ENCODE peak calls at places on chromosomes 2 and 18, in ten cellular contexts. B is heart left ventricle, I is transverse colon, G is prostate gland, H is right lobe of liver, F is endothelial cell of umbilical vein, D is body of pancreas, Z is HCT116, K is K562, R is tibial nerve. E is an unnamed sample.

GRCh38 chr2:134413912-134414311 is 160.0 kb downstream of the MGAT5 start:
- DNase-seq in B (no peak), I (no peak), G (no peak), H (no peak), F (no peak), D (no peak), Z (no peak), K (no peak), R (no peak), E (no peak)

GRCh38 chr2:207240649-207241048 is 74.9 kb upstream of the KLF7 start:
- DNase-seq in B (no peak), I (no peak), G (no peak), H (no peak), F (no peak), D (no peak), Z (no peak), K (no peak), R (no peak), E (no peak)

GRCh38 chr2:205145888-205146287 is 536.4 kb upstream of the NRP2 start:
- DNase-seq in B (no peak), I (no peak), G (no peak), H (no peak), F (no peak), D (no peak), Z (no peak), K (no peak), R (no peak), E (no peak)

GRCh38 chr2:128594953-128595677 is 276.4 kb upstream of the HS6ST1 start:
- DNase-seq in B (no peak), I (peak; percentile 19), G (peak; percentile 44), H (peak; percentile 75), F (no peak), D (peak; percentile 48), Z (no peak), K (no peak), R (no peak), E (no peak)

GRCh38 chr2:205766765-205767359 is 84.6 kb downstream of the NRP2 start:
- DNase-seq in B (peak; percentile 60), I (peak; percentile 68), G (peak; percentile 76), H (no peak), F (peak; percentile 66), D (peak; percentile 60), Z (no peak), K (peak; percentile 50), R (peak; percentile 72), E (peak; percentile 76)

GRCh38 chr2:43071629-43072550 is 154.5 kb downstream of the ZFP36L2 start:
- DNase-seq in B (no peak), I (no peak), G (no peak), H (peak; percentile 37), F (no peak), D (no peak), Z (no peak), K (no peak), R (no peak), E (peak; percentile 72)

GRCh38 chr18:75029456-75029855 is 179.5 kb downstream of the PTGR3 start:
- DNase-seq in B (no peak), I (no peak), G (no peak), H (no peak), F (no peak), D (no peak), Z (no peak), K (no peak), R (no peak), E (no peak)

GRCh38 chr18:75727479-75727878 is 300.0 kb upstream of the SMIM21 start:
- DNase-seq in B (peak; percentile 41), I (peak; percentile 14), G (no peak), H (no peak), F (no peak), D (peak; percentile 33), Z (peak; percentile 21), K (peak; percentile 38), R (no peak), E (no peak)

GRCh38 chr18:49584431-49584830 is 22.6 kb downstream of the LIPG start:
- DNase-seq in B (no peak), I (no peak), G (no peak), H (no peak), F (no peak), D (no peak), Z (no peak), K (no peak), R (no peak), E (no peak)

GRCh38 chr2:73262108-73262651 is 22.1 kb downstream of the FBXO41 start:
- DNase-seq in B (no peak), I (no peak), G (no peak), H (no peak), F (no peak), D (no peak), Z (no peak), K (no peak), R (no peak), E (no peak)

GRCh38 chr2:164745012-164745797 is 96.4 kb downstream of the COBLL1 start:
- DNase-seq in B (no peak), I (no peak), G (no peak), H (no peak), F (peak; percentile 48), D (no peak), Z (no peak), K (no peak), R (no peak), E (no peak)

GRCh38 chr2:237432484-237433092 is 18.6 kb upstream of the COL6A3 start:
- DNase-seq in B (no peak), I (no peak), G (no peak), H (no peak), F (no peak), D (peak; percentile 46), Z (peak; percentile 15), K (no peak), R (no peak), E (no peak)

GRCh38 chr18:2847341-2848144 is 737 bp downstream of the EMILIN2 start:
- DNase-seq in B (peak; percentile 62), I (no peak), G (no peak), H (no peak), F (no peak), D (peak; percentile 16), Z (no peak), K (peak; percentile 28), R (no peak), E (peak; percentile 73)

GRCh38 chr2:212900715-212901114 is 250.7 kb downstream of the IKZF2 start:
- DNase-seq in B (no peak), I (no peak), G (no peak), H (no peak), F (no peak), D (no peak), Z (no peak), K (no peak), R (no peak), E (no peak)

GRCh38 chr2:212904646-212905045 is 246.8 kb downstream of the IKZF2 start:
- DNase-seq in B (no peak), I (no peak), G (no peak), H (no peak), F (no peak), D (no peak), Z (no peak), K (no peak), R (no peak), E (no peak)

GRCh38 chr2:212903413-212903812 is 248.0 kb downstream of the IKZF2 start:
- DNase-seq in B (no peak), I (no peak), G (no peak), H (no peak), F (no peak), D (no peak), Z (no peak), K (no peak), R (no peak), E (no peak)

GRCh38 chr2:212902421-212902820 is 249.0 kb downstream of the IKZF2 start:
- DNase-seq in B (no peak), I (no peak), G (no peak), H (no peak), F (no peak), D (no peak), Z (no peak), K (no peak), R (no peak), E (no peak)

DNA sequence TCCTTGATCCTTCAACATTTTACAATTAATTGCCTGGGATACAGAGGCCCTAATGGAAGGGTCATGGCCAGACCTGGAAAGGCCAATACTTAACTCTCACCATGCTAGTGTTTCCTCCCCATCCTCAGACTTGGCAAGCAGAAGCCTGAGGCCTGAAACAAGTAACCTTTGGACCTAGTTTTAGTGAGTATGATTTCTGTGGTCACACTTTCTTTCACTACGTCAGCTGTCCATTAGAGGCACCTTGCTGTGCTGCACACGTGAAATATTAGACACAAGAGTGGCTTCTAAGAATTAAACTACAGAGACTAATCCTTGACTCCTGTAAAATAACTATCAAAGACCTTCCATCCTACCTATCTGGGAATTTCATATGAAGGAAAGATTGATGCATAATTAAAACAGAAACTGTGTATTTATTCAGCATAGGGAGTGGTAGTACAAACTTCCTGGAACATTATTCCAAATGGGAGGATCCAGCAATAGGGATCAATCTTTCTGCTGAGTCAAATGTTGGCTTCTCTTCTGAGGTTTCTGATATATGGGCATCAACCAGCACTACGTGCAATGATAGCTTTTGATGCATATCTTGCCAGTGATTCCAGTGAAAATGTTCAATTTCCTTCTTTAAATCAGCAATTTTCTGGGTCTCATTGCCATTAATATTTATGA is 249.7 kb downstream of the IKZF2 start:
- DNase-seq in B (no peak), I (peak; percentile 16), G (no peak), H (no peak), F (no peak), D (no peak), Z (no peak), K (no peak), R (no peak), E (no peak)
- H3K27ac ChIP-seq in B (no peak overlapping the region), I (peak overlapping the region; percentile 59), G (no peak overlapping the region), H (no peak overlapping the region), F (no peak overlapping the region), D (no peak overlapping the region), Z (no peak overlapping the region), K (no peak overlapping the region), R (no peak overlapping the region), E (no peak overlapping the region)

GRCh38 chr18:23437357-23438045 is 15.6 kb upstream of the RIOK3 start:
- DNase-seq in B (peak; percentile 88), I (peak; percentile 86), G (peak; percentile 67), H (peak; percentile 88), F (peak; percentile 71), D (peak; percentile 76), Z (peak; percentile 34), K (peak; percentile 92), R (peak; percentile 75), E (peak; percentile 84)
- TF ChIP-seq POLR2A in B (no peak), I (no peak), G (no peak), H (no peak), F (peak; percentile 67), D (peak; percentile 38), Z (no peak), K (peak; percentile 85), R (peak; percentile 21), E (no peak)

DNA sequence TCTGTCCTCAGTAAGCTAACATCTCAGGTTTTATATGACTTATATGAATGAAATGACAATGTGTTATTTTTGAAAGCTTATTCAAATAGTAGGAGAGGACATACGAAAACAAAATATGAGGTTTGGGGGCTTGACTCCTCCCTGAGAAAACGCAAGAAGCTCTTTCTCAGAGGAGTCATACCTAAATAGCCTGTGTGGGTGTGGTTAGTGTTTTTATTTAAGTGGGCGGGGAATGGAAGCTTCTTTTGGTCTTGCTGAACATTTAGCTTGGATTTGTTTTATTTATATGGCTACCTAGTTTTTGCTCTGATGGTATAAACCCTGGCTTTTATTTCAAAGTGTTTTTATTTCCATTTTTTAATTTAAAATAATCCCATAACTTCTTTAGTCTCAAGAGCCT is 72.1 kb upstream of the DSG1 start:
- DNase-seq in B (no peak), I (no peak), G (no peak), H (no peak), F (no peak), D (no peak), Z (no peak), K (peak; percentile 58), R (no peak), E (no peak)
- H3K27ac ChIP-seq in B (no peak overlapping the region), I (no peak overlapping the region), G (no peak overlapping the region), H (no peak overlapping the region), F (no peak overlapping the region), D (no peak overlapping the region), Z (no peak overlapping the region), K (peak overlapping the region; percentile 4), R (no peak overlapping the region), E (no peak overlapping the region)

GRCh38 chr2:148643998-148644884 is at the start of gene EPC2:
- DNase-seq in B (peak; percentile 91), I (peak; percentile 91), G (peak; percentile 87), H (peak; percentile 90), F (peak; percentile 83), D (peak; percentile 90), Z (peak; percentile 67), K (peak; percentile 96), R (peak; percentile 76), E (peak; percentile 95)
- TF ChIP-seq POLR2A in B (no peak), I (peak; percentile 41), G (peak; percentile 58), H (peak; percentile 48), F (peak; percentile 90), D (peak; percentile 75), Z (no peak), K (peak; percentile 96), R (peak; percentile 42), E (peak; percentile 12)

E was measured in ovary.